ENCODE peak calls at places on chromosome 9, in five cellular contexts. One of them, this sample, is unnamed.

GRCh38 chr9:5455181-5455580 is 4.8 kb downstream of the CD274 start:
- DNase-seq in AG04450: no peak
- DNase-seq in breast epithelium: no peak
- DNase-seq in lung: no peak
- DNase-seq in NCI-H2081: no peak
- DNase-seq in this sample: no peak

GRCh38 chr9:72557549-72557948 is 36.1 kb downstream of the TMC1 start:
- DNase-seq in AG04450: peak; percentile 83
- DNase-seq in lung: no peak
- DNase-seq in NCI-H2081: no peak
- DNase-seq in breast epithelium: no peak
- DNase-seq in this sample: peak; percentile 56

GRCh38 chr9:95171001-95171400 is 146.5 kb downstream of the FANCC start:
- DNase-seq in breast epithelium: no peak
- DNase-seq in NCI-H2081: peak; percentile 9
- DNase-seq in AG04450: no peak
- DNase-seq in lung: no peak
- DNase-seq in this sample: no peak

GRCh38 chr9:137948642-137949041 is 71.1 kb downstream of the CACNA1B start:
- DNase-seq in breast epithelium: no peak
- DNase-seq in AG04450: no peak
- DNase-seq in NCI-H2081: no peak
- DNase-seq in lung: no peak
- DNase-seq in this sample: no peak

GRCh38 chr9:15357050-15357653 is 50.1 kb upstream of the TTC39B start:
- DNase-seq in AG04450: no peak
- DNase-seq in NCI-H2081: no peak
- DNase-seq in lung: no peak
- DNase-seq in breast epithelium: no peak
- DNase-seq in this sample: peak; percentile 36

GRCh38 chr9:16651445-16651964 is 219.0 kb downstream of the BNC2 start:
- DNase-seq in NCI-H2081: no peak
- DNase-seq in lung: no peak
- DNase-seq in AG04450: no peak
- DNase-seq in breast epithelium: no peak
- DNase-seq in this sample: no peak

GRCh38 chr9:136297016-136297691 is 6.7 kb downstream of the CCDC187 start:
- DNase-seq in lung: peak; percentile 36
- DNase-seq in NCI-H2081: no peak
- DNase-seq in AG04450: no peak
- DNase-seq in breast epithelium: no peak
- DNase-seq in this sample: no peak

GRCh38 chr9:95645992-95646391 is 129.2 kb upstream of the PTCH1 start:
- DNase-seq in lung: peak; percentile 48
- DNase-seq in NCI-H2081: no peak
- DNase-seq in breast epithelium: no peak
- DNase-seq in AG04450: no peak
- DNase-seq in this sample: no peak

GRCh38 chr9:9337129-9337528 is 1275.7 kb downstream of the PTPRD start:
- DNase-seq in lung: no peak
- DNase-seq in NCI-H2081: no peak
- DNase-seq in breast epithelium: no peak
- DNase-seq in AG04450: no peak
- DNase-seq in this sample: no peak

GRCh38 chr9:125977223-125977622 is 230.1 kb downstream of the PBX3 start:
- DNase-seq in AG04450: no peak
- DNase-seq in breast epithelium: no peak
- DNase-seq in NCI-H2081: no peak
- DNase-seq in lung: no peak
- DNase-seq in this sample: no peak

GRCh38 chr9:27117489-27118135 is 8.6 kb downstream of the TEK start:
- DNase-seq in lung: peak; percentile 64
- DNase-seq in AG04450: no peak
- DNase-seq in breast epithelium: no peak
- DNase-seq in NCI-H2081: peak; percentile 51
- DNase-seq in this sample: no peak

GRCh38 chr9:93673844-93674334 is 97.5 kb downstream of the PHF2 start:
- DNase-seq in breast epithelium: peak; percentile 13
- DNase-seq in lung: no peak
- DNase-seq in NCI-H2081: no peak
- DNase-seq in AG04450: no peak
- DNase-seq in this sample: no peak

GRCh38 chr9:22682536-22683392 is 236.1 kb downstream of the DMRTA1 start:
- DNase-seq in AG04450: peak; percentile 49
- DNase-seq in lung: no peak
- DNase-seq in NCI-H2081: peak; percentile 55
- DNase-seq in breast epithelium: no peak
- DNase-seq in this sample: no peak

GRCh38 chr9:103167530-103167929 is 172.4 kb downstream of the CYLC2 start:
- DNase-seq in AG04450: no peak
- DNase-seq in NCI-H2081: no peak
- DNase-seq in lung: no peak
- DNase-seq in breast epithelium: no peak
- DNase-seq in this sample: no peak

GRCh38 chr9:4092793-4093709 is 206.8 kb downstream of the GLIS3 start:
- DNase-seq in lung: no peak
- DNase-seq in NCI-H2081: no peak
- DNase-seq in breast epithelium: no peak
- DNase-seq in AG04450: no peak
- DNase-seq in this sample: no peak

GRCh38 chr9:21454149-21454548 is 13.9 kb downstream of the IFNA1 start:
- DNase-seq in lung: no peak
- DNase-seq in AG04450: no peak
- DNase-seq in breast epithelium: no peak
- DNase-seq in NCI-H2081: no peak
- DNase-seq in this sample: no peak

GRCh38 chr9:130972277-130972956 is 33.4 kb upstream of the FIBCD1 start:
- DNase-seq in lung: no peak
- DNase-seq in AG04450: no peak
- DNase-seq in NCI-H2081: no peak
- DNase-seq in breast epithelium: no peak
- DNase-seq in this sample: no peak

GRCh38 chr9:13367784-13368183 is 88.3 kb upstream of the MPDZ start:
- DNase-seq in lung: no peak
- DNase-seq in NCI-H2081: no peak
- DNase-seq in AG04450: no peak
- DNase-seq in breast epithelium: no peak
- DNase-seq in this sample: no peak

GRCh38 chr9:136118061-136118366 is 661 bp downstream of the TMEM250 start:
- DNase-seq in lung: no peak
- DNase-seq in AG04450: no peak
- DNase-seq in NCI-H2081: no peak
- DNase-seq in breast epithelium: no peak
- DNase-seq in this sample: no peak

GRCh38 chr9:89225587-89225986 is 47.0 kb upstream of the SHC3 start:
- DNase-seq in NCI-H2081: no peak
- DNase-seq in breast epithelium: no peak
- DNase-seq in lung: no peak
- DNase-seq in AG04450: peak; percentile 59
- DNase-seq in this sample: no peak

GRCh38 chr9:33868430-33869000 is 51.6 kb downstream of the UBE2R2 start:
- DNase-seq in lung: no peak
- DNase-seq in breast epithelium: no peak
- DNase-seq in AG04450: no peak
- DNase-seq in NCI-H2081: no peak
- DNase-seq in this sample: no peak

This sample was measured in activated CD4-positive, alpha-beta T cell treated with anti-CD3 and anti-CD28 coated beads, Interleukin-2, amount 50 U/mL, for 4 hours.